ENCODE peak calls at places on chromosomes 7 and 10, in nine cellular contexts. K is COLO829; V is LHCN-M2; O is mesenteric fat pad; F is brain pericyte; N is activated CD4-positive, alpha-beta T cell treated with anti-CD3 and anti-CD28 coated beads for 48 hours; S is smooth muscle cell of the brain vasculature; Q is T-helper 17 cell; G is AG09309. I is an unnamed sample.

GRCh38 chr7:42471573-42472174 is 234.7 kb upstream of the GLI3 start:
- DNase-seq in S (no peak), V (no peak), G (no peak), Q (no peak), F (no peak), O (no peak), N (no peak), K (no peak), I (no peak)

GRCh38 chr10:6877351-6878066 is 297.4 kb upstream of the PRKCQ start:
- DNase-seq in Q (no peak), S (no peak), N (no peak), O (no peak), V (peak), G (no peak), K (no peak), F (no peak), I (no peak)

GRCh38 chr7:94250124-94250523 is 144.6 kb upstream of the COL1A2 start:
- DNase-seq in V (no peak), F (no peak), Q (no peak), S (no peak), N (no peak), G (no peak), O (no peak), K (no peak), I (no peak)

GRCh38 chr7:78444267-78444666 is 645.7 kb downstream of the PHTF2 start:
- DNase-seq in G (no peak), F (no peak), V (no peak), S (no peak), K (no peak), Q (no peak), O (no peak), N (no peak), I (no peak)

GRCh38 chr7:77569514-77570232 is 32.6 kb downstream of the PTPN12 start:
- DNase-seq in V (no peak), F (no peak), G (no peak), S (no peak), O (no peak), Q (no peak), K (no peak), N (no peak), I (no peak)

GRCh38 chr10:102644646-102645387 is 538 bp downstream of the TRIM8 start:
- DNase-seq in N (peak), K (no peak), F (no peak), O (peak), G (no peak), S (no peak), Q (peak), V (peak), I (peak)

GRCh38 chr7:36141351-36141750 is 11.7 kb upstream of the EEPD1 start:
- DNase-seq in G (no peak), S (no peak), K (no peak), O (no peak), N (no peak), Q (no peak), V (no peak), F (no peak), I (no peak)

GRCh38 chr10:112951349-112952281 is 1.6 kb downstream of the TCF7L2 start:
- DNase-seq in V (peak), S (no peak), N (peak), K (no peak), F (peak), O (no peak), G (no peak), Q (peak), I (peak)

GRCh38 chr10:54148508-54148907 is 652.5 kb downstream of the PCDH15 start:
- DNase-seq in O (no peak), F (no peak), N (no peak), K (no peak), G (no peak), S (no peak), V (no peak), Q (no peak), I (no peak)

GRCh38 chr10:66472156-66472555 is 453.7 kb upstream of the LRRTM3 start:
- DNase-seq in Q (no peak), F (no peak), O (no peak), S (no peak), K (no peak), G (no peak), V (no peak), N (no peak), I (no peak)

GRCh38 chr10:43396061-43396927 is 12.7 kb downstream of the HNRNPF start:
- DNase-seq in V (peak), F (no peak), N (peak), G (no peak), K (peak), S (no peak), Q (peak), O (peak), I (peak)

GRCh38 chr10:12504628-12505027 is 155.3 kb downstream of the CAMK1D start:
- DNase-seq in Q (no peak), G (no peak), F (no peak), V (no peak), N (no peak), O (peak), K (no peak), S (no peak), I (no peak)

GRCh38 chr7:146411975-146412374 is 295.4 kb downstream of the CNTNAP2 start:
- DNase-seq in V (no peak), K (no peak), F (no peak), S (no peak), N (no peak), Q (no peak), O (no peak), G (no peak), I (no peak)

GRCh38 chr7:95469850-95470249 is 15.9 kb upstream of the ASB4 start:
- DNase-seq in Q (no peak), O (no peak), F (no peak), G (no peak), V (no peak), S (no peak), K (no peak), N (no peak), I (no peak)

GRCh38 chr10:27534341-27534740 is 30.2 kb downstream of the RAB18 start:
- DNase-seq in V (no peak), S (no peak), G (no peak), K (no peak), F (no peak), O (no peak), Q (no peak), N (no peak), I (no peak)

GRCh38 chr7:3415730-3416366 is 114.8 kb downstream of the SDK1 start:
- DNase-seq in O (no peak), N (no peak), Q (no peak), K (no peak), V (no peak), G (no peak), S (no peak), F (no peak), I (no peak)

GRCh38 chr10:30813872-30814471 is 184.4 kb upstream of the LYZL2 start:
- DNase-seq in F (no peak), V (peak), Q (no peak), G (no peak), N (no peak), O (no peak), K (no peak), S (no peak), I (no peak)

GRCh38 chr10:51422311-51423120 is 276.9 kb downstream of the CSTF2T start:
- DNase-seq in V (peak), N (peak), F (peak), G (peak), O (no peak), K (peak), S (peak), Q (no peak), I (no peak)

GRCh38 chr10:4981722-4982471 is 18.7 kb downstream of the AKR1C1 start:
- DNase-seq in O (no peak), K (no peak), G (no peak), N (no peak), S (no peak), V (peak), F (no peak), Q (no peak), I (no peak)